ENCODE peak calls at places on chromosomes 6 and 20, in ten cellular contexts. One of them, this sample, is unnamed.

GRCh38 chr6:37078814-37079213 is 73.4 kb downstream of the FGD2 start:
- DNase-seq in T-helper 17 cell: no peak
- DNase-seq in RPMI7951: no peak
- DNase-seq in heart right ventricle: no peak
- DNase-seq in ELR: no peak
- DNase-seq in BJ: no peak
- DNase-seq in HT1080: no peak
- DNase-seq in NCI-H1694: no peak
- DNase-seq in colonic mucosa: no peak
- DNase-seq in fibroblast of mammary gland: peak
- DNase-seq in this sample: no peak

GRCh38 chr20:1225729-1226313 is at the start of gene RAD21L1:
- DNase-seq in RPMI7951: peak
- DNase-seq in heart right ventricle: peak
- DNase-seq in T-helper 17 cell: peak
- DNase-seq in fibroblast of mammary gland: peak
- DNase-seq in HT1080: peak
- DNase-seq in colonic mucosa: peak
- DNase-seq in NCI-H1694: peak
- DNase-seq in BJ: no peak
- DNase-seq in ELR: peak
- DNase-seq in this sample: peak

GRCh38 chr20:58233881-58234528 is 5.6 kb upstream of the ANKRD60 start:
- DNase-seq in BJ: no peak
- DNase-seq in NCI-H1694: no peak
- DNase-seq in HT1080: no peak
- DNase-seq in RPMI7951: no peak
- DNase-seq in T-helper 17 cell: peak
- DNase-seq in ELR: peak
- DNase-seq in fibroblast of mammary gland: no peak
- DNase-seq in colonic mucosa: peak
- DNase-seq in heart right ventricle: peak
- DNase-seq in this sample: peak

GRCh38 chr6:134195164-134195906 is 122.6 kb downstream of the SGK1 start:
- DNase-seq in ELR: no peak
- DNase-seq in NCI-H1694: no peak
- DNase-seq in colonic mucosa: no peak
- DNase-seq in fibroblast of mammary gland: peak
- DNase-seq in HT1080: no peak
- DNase-seq in heart right ventricle: no peak
- DNase-seq in T-helper 17 cell: no peak
- DNase-seq in BJ: no peak
- DNase-seq in RPMI7951: no peak
- DNase-seq in this sample: no peak

GRCh38 chr6:90397929-90398674 is 101.5 kb upstream of the BACH2 start:
- DNase-seq in ELR: peak
- DNase-seq in T-helper 17 cell: peak
- DNase-seq in heart right ventricle: no peak
- DNase-seq in fibroblast of mammary gland: no peak
- DNase-seq in colonic mucosa: no peak
- DNase-seq in HT1080: peak
- DNase-seq in NCI-H1694: no peak
- DNase-seq in BJ: no peak
- DNase-seq in RPMI7951: peak
- DNase-seq in this sample: peak

GRCh38 chr6:156449128-156449527 is 328.1 kb upstream of the ARID1B start:
- DNase-seq in HT1080: no peak
- DNase-seq in T-helper 17 cell: no peak
- DNase-seq in colonic mucosa: no peak
- DNase-seq in BJ: no peak
- DNase-seq in heart right ventricle: no peak
- DNase-seq in NCI-H1694: peak
- DNase-seq in RPMI7951: no peak
- DNase-seq in ELR: no peak
- DNase-seq in fibroblast of mammary gland: no peak
- DNase-seq in this sample: no peak

GRCh38 chr6:52641826-52642225 is 29.1 kb upstream of the TMEM14A start:
- DNase-seq in RPMI7951: no peak
- DNase-seq in ELR: no peak
- DNase-seq in colonic mucosa: no peak
- DNase-seq in fibroblast of mammary gland: no peak
- DNase-seq in heart right ventricle: no peak
- DNase-seq in BJ: no peak
- DNase-seq in HT1080: no peak
- DNase-seq in T-helper 17 cell: no peak
- DNase-seq in NCI-H1694: no peak
- DNase-seq in this sample: no peak

GRCh38 chr6:75326557-75327258 is 42.1 kb upstream of the TMEM30A start:
- DNase-seq in T-helper 17 cell: no peak
- DNase-seq in HT1080: no peak
- DNase-seq in heart right ventricle: no peak
- DNase-seq in BJ: no peak
- DNase-seq in ELR: peak
- DNase-seq in RPMI7951: no peak
- DNase-seq in NCI-H1694: no peak
- DNase-seq in fibroblast of mammary gland: peak
- DNase-seq in colonic mucosa: no peak
- DNase-seq in this sample: no peak

GRCh38 chr6:37131104-37131959 is 38.6 kb upstream of the PIM1 start:
- DNase-seq in NCI-H1694: peak
- DNase-seq in HT1080: peak
- DNase-seq in heart right ventricle: peak
- DNase-seq in ELR: no peak
- DNase-seq in colonic mucosa: peak
- DNase-seq in BJ: no peak
- DNase-seq in T-helper 17 cell: no peak
- DNase-seq in RPMI7951: peak
- DNase-seq in fibroblast of mammary gland: peak
- DNase-seq in this sample: no peak

GRCh38 chr20:63128956-63129355 is 87.0 kb downstream of the YTHDF1 start:
- DNase-seq in fibroblast of mammary gland: no peak
- DNase-seq in ELR: no peak
- DNase-seq in NCI-H1694: no peak
- DNase-seq in heart right ventricle: peak
- DNase-seq in RPMI7951: no peak
- DNase-seq in HT1080: no peak
- DNase-seq in colonic mucosa: no peak
- DNase-seq in BJ: no peak
- DNase-seq in T-helper 17 cell: no peak
- DNase-seq in this sample: no peak

GRCh38 chr6:3311798-3312197 is 53.1 kb downstream of the PSMG4 start:
- DNase-seq in RPMI7951: no peak
- DNase-seq in colonic mucosa: no peak
- DNase-seq in ELR: no peak
- DNase-seq in HT1080: no peak
- DNase-seq in BJ: no peak
- DNase-seq in NCI-H1694: no peak
- DNase-seq in heart right ventricle: no peak
- DNase-seq in T-helper 17 cell: no peak
- DNase-seq in fibroblast of mammary gland: no peak
- DNase-seq in this sample: no peak

GRCh38 chr6:130482645-130483390 is 117.0 kb downstream of the TMEM200A start:
- DNase-seq in NCI-H1694: no peak
- DNase-seq in colonic mucosa: no peak
- DNase-seq in T-helper 17 cell: no peak
- DNase-seq in heart right ventricle: no peak
- DNase-seq in BJ: no peak
- DNase-seq in HT1080: peak
- DNase-seq in RPMI7951: peak
- DNase-seq in fibroblast of mammary gland: peak
- DNase-seq in ELR: peak
- DNase-seq in this sample: no peak

GRCh38 chr6:47413752-47414516 is 63.7 kb upstream of the CD2AP start:
- DNase-seq in NCI-H1694: peak
- DNase-seq in heart right ventricle: no peak
- DNase-seq in BJ: peak
- DNase-seq in ELR: peak
- DNase-seq in T-helper 17 cell: no peak
- DNase-seq in RPMI7951: peak
- DNase-seq in HT1080: peak
- DNase-seq in colonic mucosa: peak
- DNase-seq in fibroblast of mammary gland: peak
- DNase-seq in this sample: peak

GRCh38 chr20:62602550-62602949 is 39.8 kb upstream of the SLCO4A1 start:
- DNase-seq in HT1080: peak
- DNase-seq in NCI-H1694: no peak
- DNase-seq in ELR: no peak
- DNase-seq in colonic mucosa: no peak
- DNase-seq in fibroblast of mammary gland: no peak
- DNase-seq in T-helper 17 cell: no peak
- DNase-seq in heart right ventricle: no peak
- DNase-seq in BJ: no peak
- DNase-seq in RPMI7951: peak
- DNase-seq in this sample: no peak

GRCh38 chr6:16486661-16487060 is 248.3 kb downstream of the GMPR start:
- DNase-seq in NCI-H1694: no peak
- DNase-seq in heart right ventricle: no peak
- DNase-seq in T-helper 17 cell: no peak
- DNase-seq in ELR: no peak
- DNase-seq in RPMI7951: no peak
- DNase-seq in BJ: no peak
- DNase-seq in HT1080: no peak
- DNase-seq in fibroblast of mammary gland: no peak
- DNase-seq in colonic mucosa: no peak
- DNase-seq in this sample: no peak

GRCh38 chr6:160534050-160534696 is 129.9 kb downstream of the LPA start:
- DNase-seq in ELR: peak
- DNase-seq in T-helper 17 cell: peak
- DNase-seq in NCI-H1694: no peak
- DNase-seq in BJ: no peak
- DNase-seq in RPMI7951: peak
- DNase-seq in HT1080: peak
- DNase-seq in colonic mucosa: peak
- DNase-seq in heart right ventricle: peak
- DNase-seq in fibroblast of mammary gland: peak
- DNase-seq in this sample: peak

GRCh38 chr6:154468760-154469159 is 41.7 kb downstream of the CNKSR3 start:
- DNase-seq in fibroblast of mammary gland: no peak
- DNase-seq in HT1080: no peak
- DNase-seq in NCI-H1694: no peak
- DNase-seq in ELR: no peak
- DNase-seq in BJ: no peak
- DNase-seq in RPMI7951: no peak
- DNase-seq in colonic mucosa: no peak
- DNase-seq in T-helper 17 cell: no peak
- DNase-seq in heart right ventricle: no peak
- DNase-seq in this sample: no peak

GRCh38 chr6:130846507-130846906 is 19.3 kb downstream of the SMLR1 start:
- DNase-seq in colonic mucosa: no peak
- DNase-seq in BJ: no peak
- DNase-seq in T-helper 17 cell: no peak
- DNase-seq in fibroblast of mammary gland: no peak
- DNase-seq in HT1080: no peak
- DNase-seq in NCI-H1694: no peak
- DNase-seq in RPMI7951: no peak
- DNase-seq in heart right ventricle: no peak
- DNase-seq in ELR: no peak
- DNase-seq in this sample: no peak

GRCh38 chr6:411402-412145 is 20.0 kb downstream of the IRF4 start:
- DNase-seq in T-helper 17 cell: no peak
- DNase-seq in colonic mucosa: no peak
- DNase-seq in HT1080: no peak
- DNase-seq in ELR: no peak
- DNase-seq in BJ: no peak
- DNase-seq in NCI-H1694: no peak
- DNase-seq in RPMI7951: no peak
- DNase-seq in fibroblast of mammary gland: no peak
- DNase-seq in heart right ventricle: no peak
- DNase-seq in this sample: peak

GRCh38 chr6:162706236-162706635 is 21.3 kb downstream of the PRKN start:
- DNase-seq in HT1080: no peak
- DNase-seq in RPMI7951: no peak
- DNase-seq in fibroblast of mammary gland: peak
- DNase-seq in colonic mucosa: peak
- DNase-seq in BJ: no peak
- DNase-seq in ELR: no peak
- DNase-seq in T-helper 17 cell: no peak
- DNase-seq in NCI-H1694: peak
- DNase-seq in heart right ventricle: peak
- DNase-seq in this sample: no peak

GRCh38 chr6:1477432-1478090 is 88.2 kb downstream of the FOXF2 start:
- DNase-seq in RPMI7951: peak
- DNase-seq in T-helper 17 cell: no peak
- DNase-seq in colonic mucosa: no peak
- DNase-seq in fibroblast of mammary gland: peak
- DNase-seq in heart right ventricle: no peak
- DNase-seq in ELR: peak
- DNase-seq in HT1080: no peak
- DNase-seq in BJ: peak
- DNase-seq in NCI-H1694: no peak
- DNase-seq in this sample: no peak

GRCh38 chr20:8246153-8246552 is 114.1 kb downstream of the PLCB1 start:
- DNase-seq in fibroblast of mammary gland: no peak
- DNase-seq in NCI-H1694: no peak
- DNase-seq in colonic mucosa: no peak
- DNase-seq in T-helper 17 cell: no peak
- DNase-seq in RPMI7951: no peak
- DNase-seq in HT1080: no peak
- DNase-seq in ELR: no peak
- DNase-seq in heart right ventricle: no peak
- DNase-seq in BJ: no peak
- DNase-seq in this sample: no peak

GRCh38 chr6:26358511-26358981 is 6.5 kb upstream of the BTN3A2 start:
- DNase-seq in colonic mucosa: no peak
- DNase-seq in NCI-H1694: no peak
- DNase-seq in T-helper 17 cell: no peak
- DNase-seq in HT1080: no peak
- DNase-seq in BJ: no peak
- DNase-seq in heart right ventricle: no peak
- DNase-seq in RPMI7951: no peak
- DNase-seq in fibroblast of mammary gland: no peak
- DNase-seq in ELR: no peak
- DNase-seq in this sample: no peak

GRCh38 chr20:46592580-46593362 is 42.3 kb upstream of the OCSTAMP start:
- DNase-seq in RPMI7951: no peak
- DNase-seq in fibroblast of mammary gland: no peak
- DNase-seq in ELR: peak
- DNase-seq in T-helper 17 cell: no peak
- DNase-seq in BJ: no peak
- DNase-seq in HT1080: no peak
- DNase-seq in NCI-H1694: no peak
- DNase-seq in colonic mucosa: no peak
- DNase-seq in heart right ventricle: no peak
- DNase-seq in this sample: no peak

GRCh38 chr6:36851632-36852031 is 12.4 kb upstream of the CPNE5 start:
- DNase-seq in RPMI7951: peak
- DNase-seq in T-helper 17 cell: no peak
- DNase-seq in fibroblast of mammary gland: no peak
- DNase-seq in BJ: no peak
- DNase-seq in colonic mucosa: no peak
- DNase-seq in heart right ventricle: no peak
- DNase-seq in HT1080: no peak
- DNase-seq in NCI-H1694: no peak
- DNase-seq in ELR: no peak
- DNase-seq in this sample: no peak

GRCh38 chr6:7087066-7087465 is 20.7 kb upstream of the RREB1 start:
- DNase-seq in NCI-H1694: no peak
- DNase-seq in fibroblast of mammary gland: peak
- DNase-seq in colonic mucosa: no peak
- DNase-seq in BJ: no peak
- DNase-seq in ELR: peak
- DNase-seq in heart right ventricle: no peak
- DNase-seq in HT1080: no peak
- DNase-seq in T-helper 17 cell: no peak
- DNase-seq in RPMI7951: peak
- DNase-seq in this sample: no peak

GRCh38 chr6:129105035-129105434 is 222.1 kb downstream of the LAMA2 start:
- DNase-seq in heart right ventricle: no peak
- DNase-seq in T-helper 17 cell: no peak
- DNase-seq in colonic mucosa: no peak
- DNase-seq in BJ: no peak
- DNase-seq in fibroblast of mammary gland: no peak
- DNase-seq in HT1080: no peak
- DNase-seq in RPMI7951: peak
- DNase-seq in ELR: peak
- DNase-seq in NCI-H1694: no peak
- DNase-seq in this sample: no peak

GRCh38 chr6:150560004-150560883 is 39.4 kb upstream of the PLEKHG1 start:
- DNase-seq in colonic mucosa: no peak
- DNase-seq in BJ: no peak
- DNase-seq in ELR: no peak
- DNase-seq in RPMI7951: no peak
- DNase-seq in T-helper 17 cell: no peak
- DNase-seq in fibroblast of mammary gland: no peak
- DNase-seq in NCI-H1694: no peak
- DNase-seq in HT1080: peak
- DNase-seq in heart right ventricle: no peak
- DNase-seq in this sample: no peak

This sample was measured in B cell.